ENCODE peak calls at places on chromosomes 7 and 10, in nine cellular contexts. One of them, this sample, is unnamed.

GRCh38 chr7:129514683-129515082 is 12.4 kb downstream of the SMKR1 start:
- DNase-seq in mucosa of descending colon: no peak
- DNase-seq in OCI-LY7: no peak
- DNase-seq in dorsolateral prefrontal cortex: no peak
- DNase-seq in gastrocnemius medialis: no peak
- DNase-seq in uterus: no peak
- DNase-seq in cardiac muscle cell: no peak
- DNase-seq in choroid plexus epithelial cell: peak
- DNase-seq in PC-9: no peak
- DNase-seq in this sample: peak

GRCh38 chr7:125154930-125155329 is 225.3 kb upstream of the POT1 start:
- DNase-seq in uterus: no peak
- DNase-seq in OCI-LY7: no peak
- DNase-seq in dorsolateral prefrontal cortex: no peak
- DNase-seq in gastrocnemius medialis: no peak
- DNase-seq in choroid plexus epithelial cell: no peak
- DNase-seq in cardiac muscle cell: no peak
- DNase-seq in mucosa of descending colon: no peak
- DNase-seq in PC-9: no peak
- DNase-seq in this sample: no peak

GRCh38 chr7:3065724-3066143 is 22.1 kb upstream of the CARD11 start:
- DNase-seq in gastrocnemius medialis: no peak
- DNase-seq in mucosa of descending colon: peak
- DNase-seq in choroid plexus epithelial cell: peak
- DNase-seq in uterus: no peak
- DNase-seq in OCI-LY7: peak
- DNase-seq in PC-9: peak
- DNase-seq in dorsolateral prefrontal cortex: no peak
- DNase-seq in cardiac muscle cell: peak
- DNase-seq in this sample: peak

GRCh38 chr7:3957735-3958491 is 656.9 kb downstream of the SDK1 start:
- DNase-seq in OCI-LY7: peak
- DNase-seq in PC-9: no peak
- DNase-seq in choroid plexus epithelial cell: no peak
- DNase-seq in gastrocnemius medialis: no peak
- DNase-seq in cardiac muscle cell: no peak
- DNase-seq in dorsolateral prefrontal cortex: no peak
- DNase-seq in uterus: no peak
- DNase-seq in mucosa of descending colon: no peak
- DNase-seq in this sample: no peak

GRCh38 chr10:28627102-28627501 is 50.2 kb upstream of the BAMBI start:
- DNase-seq in dorsolateral prefrontal cortex: no peak
- DNase-seq in cardiac muscle cell: peak
- DNase-seq in choroid plexus epithelial cell: peak
- DNase-seq in gastrocnemius medialis: no peak
- DNase-seq in OCI-LY7: no peak
- DNase-seq in uterus: no peak
- DNase-seq in PC-9: no peak
- DNase-seq in mucosa of descending colon: no peak
- DNase-seq in this sample: peak

GRCh38 chr10:27369832-27370231 is 129.2 kb upstream of the ACBD5 start:
- DNase-seq in dorsolateral prefrontal cortex: no peak
- DNase-seq in cardiac muscle cell: peak
- DNase-seq in gastrocnemius medialis: no peak
- DNase-seq in choroid plexus epithelial cell: peak
- DNase-seq in uterus: no peak
- DNase-seq in OCI-LY7: peak
- DNase-seq in mucosa of descending colon: no peak
- DNase-seq in PC-9: no peak
- DNase-seq in this sample: no peak

GRCh38 chr7:128458956-128459355 is 3.3 kb downstream of the HILPDA start:
- DNase-seq in mucosa of descending colon: no peak
- DNase-seq in cardiac muscle cell: no peak
- DNase-seq in gastrocnemius medialis: no peak
- DNase-seq in choroid plexus epithelial cell: no peak
- DNase-seq in OCI-LY7: no peak
- DNase-seq in uterus: no peak
- DNase-seq in dorsolateral prefrontal cortex: no peak
- DNase-seq in PC-9: no peak
- DNase-seq in this sample: no peak

GRCh38 chr7:91034459-91035368 is 229.5 kb upstream of the FZD1 start:
- DNase-seq in PC-9: no peak
- DNase-seq in dorsolateral prefrontal cortex: peak
- DNase-seq in gastrocnemius medialis: peak
- DNase-seq in cardiac muscle cell: peak
- DNase-seq in OCI-LY7: peak
- DNase-seq in uterus: peak
- DNase-seq in mucosa of descending colon: peak
- DNase-seq in choroid plexus epithelial cell: peak
- DNase-seq in this sample: peak

GRCh38 chr10:32616438-32616837 is 170.5 kb downstream of the CCDC7 start:
- DNase-seq in choroid plexus epithelial cell: no peak
- DNase-seq in uterus: no peak
- DNase-seq in PC-9: no peak
- DNase-seq in dorsolateral prefrontal cortex: no peak
- DNase-seq in OCI-LY7: no peak
- DNase-seq in cardiac muscle cell: no peak
- DNase-seq in gastrocnemius medialis: no peak
- DNase-seq in mucosa of descending colon: no peak
- DNase-seq in this sample: no peak

GRCh38 chr7:7786595-7786994 is 68.2 kb upstream of the RPA3 start:
- DNase-seq in OCI-LY7: no peak
- DNase-seq in dorsolateral prefrontal cortex: no peak
- DNase-seq in choroid plexus epithelial cell: no peak
- DNase-seq in cardiac muscle cell: no peak
- DNase-seq in PC-9: no peak
- DNase-seq in gastrocnemius medialis: no peak
- DNase-seq in mucosa of descending colon: no peak
- DNase-seq in uterus: no peak
- DNase-seq in this sample: no peak

GRCh38 chr10:1297566-1298301 is 241.5 kb downstream of the WDR37 start:
- DNase-seq in PC-9: no peak
- DNase-seq in choroid plexus epithelial cell: no peak
- DNase-seq in gastrocnemius medialis: no peak
- DNase-seq in OCI-LY7: peak
- DNase-seq in mucosa of descending colon: no peak
- DNase-seq in uterus: no peak
- DNase-seq in cardiac muscle cell: no peak
- DNase-seq in dorsolateral prefrontal cortex: no peak
- DNase-seq in this sample: no peak

GRCh38 chr7:112331495-112331894 is 118.8 kb upstream of the IFRD1 start:
- DNase-seq in dorsolateral prefrontal cortex: no peak
- DNase-seq in PC-9: no peak
- DNase-seq in choroid plexus epithelial cell: no peak
- DNase-seq in gastrocnemius medialis: no peak
- DNase-seq in cardiac muscle cell: no peak
- DNase-seq in OCI-LY7: no peak
- DNase-seq in uterus: no peak
- DNase-seq in mucosa of descending colon: no peak
- DNase-seq in this sample: no peak

GRCh38 chr10:57964371-57964770 is 303.3 kb downstream of the IPMK start:
- DNase-seq in cardiac muscle cell: peak
- DNase-seq in dorsolateral prefrontal cortex: peak
- DNase-seq in PC-9: no peak
- DNase-seq in OCI-LY7: no peak
- DNase-seq in uterus: no peak
- DNase-seq in mucosa of descending colon: no peak
- DNase-seq in choroid plexus epithelial cell: peak
- DNase-seq in gastrocnemius medialis: no peak
- DNase-seq in this sample: peak

DNA sequence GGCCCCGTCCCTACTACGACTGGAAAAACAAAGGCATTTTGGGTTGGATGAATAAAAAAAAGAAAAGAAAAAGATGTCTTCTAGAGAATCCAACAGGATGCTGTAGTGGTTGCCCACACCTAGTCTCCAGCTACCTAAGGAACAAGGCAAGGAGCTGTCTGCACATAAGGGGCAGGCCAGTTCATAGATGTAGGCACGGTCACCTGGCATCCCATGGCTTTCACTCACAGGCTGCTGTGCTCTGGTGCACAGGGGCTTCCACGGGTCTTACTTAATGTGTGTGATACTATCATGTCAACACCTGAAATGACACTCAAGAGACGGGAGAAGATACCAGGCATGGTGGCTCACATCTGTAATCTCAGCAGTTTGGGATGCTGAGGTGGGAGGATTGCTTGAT is 978 bp downstream of the KCTD7 start:
- DNase-seq in PC-9: no peak
- DNase-seq in uterus: peak
- DNase-seq in choroid plexus epithelial cell: no peak
- DNase-seq in dorsolateral prefrontal cortex: no peak
- DNase-seq in cardiac muscle cell: no peak
- DNase-seq in mucosa of descending colon: no peak
- DNase-seq in gastrocnemius medialis: no peak
- DNase-seq in OCI-LY7: peak
- DNase-seq in this sample: no peak
- H3K4me3 ChIP-seq in PC-9: peak
- H3K4me3 ChIP-seq in uterus: peak
- H3K4me3 ChIP-seq in choroid plexus epithelial cell: peak
- H3K4me3 ChIP-seq in dorsolateral prefrontal cortex: peak
- H3K4me3 ChIP-seq in cardiac muscle cell: peak
- H3K4me3 ChIP-seq in mucosa of descending colon: no peak
- H3K4me3 ChIP-seq in gastrocnemius medialis: peak
- H3K4me3 ChIP-seq in OCI-LY7: peak
- H3K4me3 ChIP-seq in this sample: peak

GRCh38 chr10:133070402-133070801 is 17.3 kb upstream of the ADGRA1 start:
- DNase-seq in OCI-LY7: no peak
- DNase-seq in PC-9: no peak
- DNase-seq in choroid plexus epithelial cell: no peak
- DNase-seq in dorsolateral prefrontal cortex: no peak
- DNase-seq in gastrocnemius medialis: no peak
- DNase-seq in cardiac muscle cell: no peak
- DNase-seq in mucosa of descending colon: no peak
- DNase-seq in uterus: no peak
- DNase-seq in this sample: no peak

GRCh38 chr10:133070810-133071209 is 16.9 kb upstream of the ADGRA1 start:
- DNase-seq in dorsolateral prefrontal cortex: no peak
- DNase-seq in OCI-LY7: no peak
- DNase-seq in mucosa of descending colon: no peak
- DNase-seq in cardiac muscle cell: no peak
- DNase-seq in PC-9: no peak
- DNase-seq in uterus: no peak
- DNase-seq in gastrocnemius medialis: no peak
- DNase-seq in choroid plexus epithelial cell: no peak
- DNase-seq in this sample: no peak

GRCh38 chr10:133075346-133076137 is 12.2 kb upstream of the ADGRA1 start:
- DNase-seq in choroid plexus epithelial cell: no peak
- DNase-seq in cardiac muscle cell: no peak
- DNase-seq in mucosa of descending colon: no peak
- DNase-seq in gastrocnemius medialis: no peak
- DNase-seq in uterus: no peak
- DNase-seq in OCI-LY7: no peak
- DNase-seq in PC-9: no peak
- DNase-seq in dorsolateral prefrontal cortex: no peak
- DNase-seq in this sample: no peak

GRCh38 chr10:133071801-133072595 is 15.7 kb upstream of the ADGRA1 start:
- DNase-seq in uterus: no peak
- DNase-seq in PC-9: no peak
- DNase-seq in choroid plexus epithelial cell: no peak
- DNase-seq in cardiac muscle cell: no peak
- DNase-seq in dorsolateral prefrontal cortex: no peak
- DNase-seq in gastrocnemius medialis: no peak
- DNase-seq in mucosa of descending colon: no peak
- DNase-seq in OCI-LY7: no peak
- DNase-seq in this sample: no peak

GRCh38 chr10:133072776-133073390 is 14.8 kb upstream of the ADGRA1 start:
- DNase-seq in gastrocnemius medialis: no peak
- DNase-seq in OCI-LY7: no peak
- DNase-seq in PC-9: no peak
- DNase-seq in dorsolateral prefrontal cortex: no peak
- DNase-seq in cardiac muscle cell: no peak
- DNase-seq in uterus: no peak
- DNase-seq in mucosa of descending colon: no peak
- DNase-seq in choroid plexus epithelial cell: no peak
- DNase-seq in this sample: no peak
- TF ChIP-seq CTCF in gastrocnemius medialis: no peak
- TF ChIP-seq CTCF in OCI-LY7: no peak
- TF ChIP-seq CTCF in PC-9: no peak
- TF ChIP-seq CTCF in dorsolateral prefrontal cortex: no peak
- TF ChIP-seq CTCF in cardiac muscle cell: no peak
- TF ChIP-seq CTCF in uterus: no peak
- TF ChIP-seq CTCF in mucosa of descending colon: no peak
- TF ChIP-seq CTCF in choroid plexus epithelial cell: no peak
- TF ChIP-seq CTCF in this sample: no peak

DNA sequence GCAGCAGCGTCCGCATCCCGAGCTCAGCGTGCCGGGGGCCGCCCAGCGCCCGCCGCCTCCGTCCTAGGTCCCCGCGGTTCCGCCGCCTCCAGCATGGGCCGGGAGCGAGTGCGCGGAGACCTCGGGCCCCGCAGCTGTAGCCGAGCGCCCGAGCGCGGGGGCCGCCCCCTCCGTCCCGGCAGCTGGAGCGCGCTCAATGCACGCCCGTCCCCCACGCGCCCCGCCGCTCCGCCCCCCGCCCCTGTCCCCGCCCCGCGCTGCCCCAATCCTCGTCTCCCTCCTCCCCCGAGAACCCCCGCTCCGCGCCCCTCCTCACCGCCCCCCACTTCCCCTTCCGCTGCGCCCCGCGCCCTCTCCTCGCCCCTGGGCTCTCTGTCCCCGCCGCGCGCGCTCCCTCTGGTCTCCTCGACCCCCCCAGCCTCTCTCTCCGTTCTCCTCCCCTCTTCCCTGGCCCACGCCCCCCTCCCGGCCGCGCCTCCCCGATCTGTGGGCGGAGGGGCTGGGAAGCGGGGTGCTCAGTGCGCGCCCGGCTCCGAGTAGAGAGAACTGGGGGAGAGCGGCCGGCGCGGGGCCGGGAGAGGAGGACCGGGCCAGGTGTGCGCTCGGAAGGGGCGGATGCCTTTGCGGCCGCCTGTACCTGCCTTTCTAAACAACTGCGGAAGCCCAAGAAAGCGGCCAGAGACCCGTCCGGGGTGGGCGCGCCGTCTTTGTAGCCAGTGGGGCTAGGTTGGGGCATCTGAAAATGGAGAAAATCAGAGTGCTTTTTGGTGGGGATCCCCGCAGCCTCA is at the start of gene VIPR2:
- DNase-seq in mucosa of descending colon: no peak
- DNase-seq in PC-9: no peak
- DNase-seq in gastrocnemius medialis: no peak
- DNase-seq in choroid plexus epithelial cell: no peak
- DNase-seq in cardiac muscle cell: no peak
- DNase-seq in uterus: peak
- DNase-seq in dorsolateral prefrontal cortex: no peak
- DNase-seq in OCI-LY7: no peak
- DNase-seq in this sample: no peak
- H3K4me3 ChIP-seq in mucosa of descending colon: no peak
- H3K4me3 ChIP-seq in PC-9: no peak
- H3K4me3 ChIP-seq in gastrocnemius medialis: peak
- H3K4me3 ChIP-seq in choroid plexus epithelial cell: peak
- H3K4me3 ChIP-seq in cardiac muscle cell: peak
- H3K4me3 ChIP-seq in uterus: peak
- H3K4me3 ChIP-seq in dorsolateral prefrontal cortex: peak
- H3K4me3 ChIP-seq in OCI-LY7: no peak
- H3K4me3 ChIP-seq in this sample: no peak

DNA sequence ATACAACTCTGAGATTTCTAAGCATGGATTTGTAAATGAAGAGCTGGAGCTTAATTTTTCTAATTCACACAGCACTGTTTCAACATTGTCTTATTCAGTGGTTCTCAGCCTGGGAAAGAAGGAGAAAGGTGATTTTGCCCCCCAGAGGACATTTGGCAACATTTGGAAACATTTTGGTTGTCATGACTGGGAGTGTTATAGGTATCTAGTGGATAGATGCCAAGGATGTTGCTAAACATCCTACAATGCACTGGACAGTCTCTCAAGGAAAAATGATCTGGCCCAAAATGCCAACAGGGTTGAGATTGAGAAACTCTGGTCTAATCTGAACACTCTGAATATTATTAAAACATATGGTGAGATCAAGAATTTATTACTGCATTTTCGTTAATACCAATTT is 3.8 kb upstream of the CAV2 start:
- DNase-seq in uterus: no peak
- DNase-seq in choroid plexus epithelial cell: peak
- DNase-seq in mucosa of descending colon: no peak
- DNase-seq in PC-9: peak
- DNase-seq in gastrocnemius medialis: no peak
- DNase-seq in cardiac muscle cell: peak
- DNase-seq in OCI-LY7: no peak
- DNase-seq in dorsolateral prefrontal cortex: no peak
- DNase-seq in this sample: no peak
- TF ChIP-seq CTCF in uterus: no peak
- TF ChIP-seq CTCF in choroid plexus epithelial cell: no peak
- TF ChIP-seq CTCF in mucosa of descending colon: no peak
- TF ChIP-seq CTCF in PC-9: no peak
- TF ChIP-seq CTCF in gastrocnemius medialis: no peak
- TF ChIP-seq CTCF in cardiac muscle cell: no peak
- TF ChIP-seq CTCF in OCI-LY7: no peak
- TF ChIP-seq CTCF in dorsolateral prefrontal cortex: no peak
- TF ChIP-seq CTCF in this sample: no peak